ENCODE peak calls at places on chromosomes 3 and 15, in seven cellular contexts. N, S, G, X, Q, E and R are unnamed samples.

GRCh38 chr3:111681705-111682426 is 86.7 kb upstream of the ZBED2 start:
- DNase-seq in Q (no peak), X (no peak), N (no peak), G (no peak), S (peak; percentile 88), E (no peak), R (no peak)

GRCh38 chr3:32885283-32885935 is 66.0 kb upstream of the CCR4 start:
- DNase-seq in X (no peak), Q (no peak), N (no peak), E (no peak), S (no peak), G (no peak), R (no peak)

GRCh38 chr3:61901481-61901880 is 340.1 kb downstream of the PTPRG start:
- DNase-seq in Q (no peak), N (no peak), E (no peak), S (no peak), G (no peak), X (no peak), R (no peak)

GRCh38 chr3:33438284-33438668 is 1.9 kb downstream of the UBP1 start:
- DNase-seq in X (no peak), Q (no peak), S (peak; percentile 32), G (no peak), N (peak; percentile 66), E (no peak), R (no peak)

GRCh38 chr15:62112616-62113593 is 46.1 kb downstream of the C2CD4A start:
- DNase-seq in Q (no peak), N (peak; percentile 81), S (no peak), X (peak; percentile 60), E (no peak), G (peak; percentile 91), R (no peak)

GRCh38 chr3:156659260-156659659 is 15.1 kb upstream of the TIPARP start:
- DNase-seq in G (no peak), Q (no peak), N (no peak), S (peak; percentile 5), E (no peak), X (no peak), R (no peak)

GRCh38 chr15:22915866-22916515 is 64.2 kb downstream of the CYFIP1 start:
- DNase-seq in Q (no peak), G (no peak), X (no peak), E (no peak), N (no peak), S (no peak), R (no peak)

GRCh38 chr3:117660941-117661635 is 951.5 kb downstream of the TUSC7 start:
- DNase-seq in E (no peak), S (no peak), N (peak; percentile 80), X (no peak), G (no peak), Q (no peak), R (no peak)

GRCh38 chr3:102512734-102513518 is 78.1 kb downstream of the ZPLD1 start:
- DNase-seq in X (no peak), N (no peak), E (no peak), G (no peak), S (no peak), Q (no peak), R (no peak)

GRCh38 chr15:99481406-99481805 is 84.4 kb upstream of the MEF2A start:
- DNase-seq in G (no peak), E (no peak), Q (no peak), X (no peak), N (no peak), S (no peak), R (no peak)

GRCh38 chr15:92979011-92979701 is 79.0 kb downstream of the CHD2 start:
- DNase-seq in S (peak; percentile 10), N (peak; percentile 24), E (no peak), G (no peak), X (no peak), Q (no peak), R (no peak)

GRCh38 chr3:138594150-138594934 is at the start of gene CEP70:
- DNase-seq in X (peak; percentile 95), S (peak; percentile 97), G (peak; percentile 68), E (peak; percentile 93), N (peak; percentile 95), Q (peak; percentile 78), R (peak; percentile 85)

GRCh38 chr3:190505381-190506003 is 8.4 kb upstream of the IL1RAP start:
- DNase-seq in X (no peak), S (no peak), N (no peak), G (no peak), E (no peak), Q (no peak), R (no peak)

GRCh38 chr3:18512007-18512406 is 86.9 kb upstream of the SATB1 start:
- DNase-seq in Q (no peak), X (no peak), S (no peak), E (no peak), N (no peak), G (no peak), R (no peak)

GRCh38 chr3:38283810-38284775 is 2.0 kb downstream of the SLC22A14 start:
- DNase-seq in Q (no peak), E (no peak), G (no peak), S (no peak), X (no peak), N (peak; percentile 53), R (no peak)

GRCh38 chr3:44055951-44056350 is 185.7 kb upstream of the TOPAZ1 start:
- DNase-seq in X (no peak), Q (no peak), N (peak; percentile 17), S (no peak), E (no peak), G (no peak), R (no peak)

GRCh38 chr3:195458188-195458800 is 15.5 kb upstream of the ACAP2 start:
- DNase-seq in S (peak; percentile 89), E (no peak), G (no peak), X (no peak), Q (no peak), N (peak; percentile 28), R (no peak)

GRCh38 chr3:78798266-78798832 is 969.4 kb downstream of the ROBO1 start:
- DNase-seq in N (no peak), G (no peak), X (no peak), Q (no peak), S (no peak), E (no peak), R (no peak)

GRCh38 chr15:33738941-33739664 is 229.2 kb upstream of the CHRM5 start:
- DNase-seq in Q (no peak), G (no peak), E (no peak), N (no peak), X (no peak), S (no peak), R (no peak)

GRCh38 chr3:138724433-138724832 is 110.3 kb downstream of the PIK3CB start:
- DNase-seq in N (no peak), X (no peak), Q (no peak), S (no peak), G (no peak), E (no peak), R (no peak)

GRCh38 chr3:191141728-191142127 is 57.3 kb upstream of the OSTN start:
- DNase-seq in X (no peak), E (no peak), Q (no peak), S (no peak), N (peak; percentile 94), G (peak; percentile 1), R (no peak)

GRCh38 chr15:72306211-72306785 is 13.7 kb downstream of the CELF6 start:
- DNase-seq in E (no peak), S (no peak), X (no peak), N (peak; percentile 32), Q (no peak), G (no peak), R (peak; percentile 9)

DNA sequence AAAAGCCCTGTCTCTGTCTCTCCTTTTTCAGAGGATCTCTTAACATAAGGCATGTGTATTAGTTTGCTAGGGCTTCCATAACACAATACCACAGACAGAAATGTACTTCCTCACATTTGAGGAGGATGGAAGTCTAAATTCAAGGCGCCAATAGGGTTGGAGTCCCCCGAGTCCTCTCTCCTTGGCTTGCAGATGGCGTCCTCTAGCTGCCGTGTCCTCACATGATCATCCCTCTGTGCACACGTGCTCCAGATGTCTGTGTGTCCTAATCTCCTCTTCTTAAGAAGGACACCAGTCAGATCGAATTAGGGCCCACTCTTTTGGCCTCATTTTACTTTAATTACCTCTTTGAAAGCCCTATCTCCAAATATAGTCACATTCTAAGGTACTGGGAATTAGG is 23.1 kb upstream of the BFSP2 start:
- DNase-seq in S (no peak), Q (no peak), N (no peak), E (no peak), G (no peak), X (no peak), R (no peak)
- TF ChIP-seq CTCF in S (no peak), Q (no peak), N (no peak), E (no peak), G (no peak), X (no peak), R (no peak)

DNA sequence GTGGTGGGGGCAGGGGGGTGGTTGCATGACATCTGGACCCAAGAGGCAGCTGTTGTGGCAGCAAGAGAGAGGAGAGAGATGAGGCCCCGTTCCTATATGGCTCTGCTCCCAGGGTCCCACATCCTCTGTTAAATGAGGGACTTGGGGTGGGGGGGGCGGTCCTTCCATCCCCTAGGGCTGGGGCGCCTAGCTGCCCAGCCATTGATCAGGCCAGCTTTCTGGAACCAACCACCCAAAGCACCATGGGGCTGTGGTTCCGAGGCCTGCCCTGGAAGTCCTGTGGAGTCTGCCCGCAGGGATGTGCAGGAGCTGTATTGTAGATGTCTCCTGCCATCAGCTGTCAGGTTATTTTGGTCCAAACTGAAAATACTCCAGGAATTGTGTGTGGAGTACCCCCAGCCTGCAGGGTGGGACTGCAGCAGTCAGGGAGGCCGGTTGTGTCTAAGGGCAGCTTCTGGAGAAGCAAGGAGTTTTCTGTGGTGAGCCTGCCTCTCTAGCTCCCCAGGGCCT is 5.2 kb downstream of the FURIN start:
- DNase-seq in G (no peak), S (no peak), N (no peak), E (no peak), Q (no peak), X (no peak), R (no peak)
- H3K4me3 ChIP-seq in G (peak overlapping the region; percentile 77), S (no peak overlapping the region), N (no peak overlapping the region), E (peak overlapping the region; percentile 82), Q (peak overlapping the region; percentile 97), X (no peak overlapping the region), R (peak overlapping the region; percentile 71)

GRCh38 chr15:56019819-56020218 is 26.4 kb upstream of the NEDD4 start:
- DNase-seq in G (no peak), E (no peak), S (no peak), Q (no peak), N (no peak), X (no peak), R (no peak)

GRCh38 chr15:56019060-56019793 is 25.8 kb upstream of the NEDD4 start:
- DNase-seq in Q (no peak), N (peak; percentile 22), X (no peak), S (no peak), G (no peak), E (no peak), R (no peak)

GRCh38 chr15:56017511-56017910 is 24.1 kb upstream of the NEDD4 start:
- DNase-seq in S (no peak), Q (no peak), N (no peak), E (no peak), X (no peak), G (no peak), R (no peak)

GRCh38 chr15:56016281-56016680 is 22.9 kb upstream of the NEDD4 start:
- DNase-seq in X (no peak), G (no peak), S (no peak), Q (no peak), E (no peak), N (no peak), R (no peak)

GRCh38 chr15:56017920-56018319 is 24.5 kb upstream of the NEDD4 start:
- DNase-seq in S (no peak), N (no peak), E (no peak), Q (no peak), X (no peak), G (no peak), R (no peak)
- TF ChIP-seq CTCF in S (no peak), N (peak; percentile 2), E (no peak), Q (no peak), X (no peak), G (peak; percentile 12), R (no peak)

GRCh38 chr15:40354408-40355171 is 3.4 kb upstream of the DISP2 start:
- DNase-seq in G (peak; percentile 23), S (no peak), N (peak; percentile 39), Q (no peak), X (no peak), E (no peak), R (no peak)
- H3K4me3 ChIP-seq in G (no peak overlapping the region), S (no peak overlapping the region), N (no peak overlapping the region), Q (no peak overlapping the region), X (no peak overlapping the region), E (no peak overlapping the region), R (no peak overlapping the region)